ENCODE peak calls at places on chromosomes 12 and 14, in five cellular contexts. One of them, this sample, is unnamed.
A peak's percentile ranks its signal among the peaks of the same experiment; 100 is the strongest.

GRCh38 chr12:3594966-3595365 is 104.0 kb downstream of the PRMT8 start:
- DNase-seq in upper lobe of right lung: peak; percentile 40
- DNase-seq in endodermal cell: no peak
- DNase-seq in WERI-Rb-1: no peak
- DNase-seq in suprapubic skin: no peak
- DNase-seq in this sample: no peak

GRCh38 chr14:44107156-44107555 is 399.9 kb downstream of the FSCB start:
- DNase-seq in upper lobe of right lung: no peak
- DNase-seq in WERI-Rb-1: no peak
- DNase-seq in endodermal cell: no peak
- DNase-seq in suprapubic skin: no peak
- DNase-seq in this sample: no peak

GRCh38 chr14:70916300-70916699 is 9.0 kb downstream of the PCNX1 start:
- DNase-seq in endodermal cell: no peak
- DNase-seq in upper lobe of right lung: no peak
- DNase-seq in suprapubic skin: no peak
- DNase-seq in WERI-Rb-1: no peak
- DNase-seq in this sample: no peak

GRCh38 chr12:19575307-19576243 is 136.3 kb downstream of the AEBP2 start:
- DNase-seq in upper lobe of right lung: no peak
- DNase-seq in endodermal cell: no peak
- DNase-seq in WERI-Rb-1: no peak
- DNase-seq in suprapubic skin: peak; percentile 75
- DNase-seq in this sample: peak; percentile 95

GRCh38 chr12:53143355-53143754 is 37.2 kb upstream of the ZNF740 start:
- DNase-seq in suprapubic skin: no peak
- DNase-seq in upper lobe of right lung: no peak
- DNase-seq in endodermal cell: no peak
- DNase-seq in WERI-Rb-1: no peak
- DNase-seq in this sample: no peak

GRCh38 chr14:93527076-93527692 is 96.4 kb downstream of the UNC79 start:
- DNase-seq in suprapubic skin: no peak
- DNase-seq in endodermal cell: no peak
- DNase-seq in WERI-Rb-1: no peak
- DNase-seq in upper lobe of right lung: no peak
- DNase-seq in this sample: peak; percentile 43

GRCh38 chr12:115413626-115414025 is 729.7 kb upstream of the TBX3 start:
- DNase-seq in suprapubic skin: no peak
- DNase-seq in WERI-Rb-1: no peak
- DNase-seq in endodermal cell: no peak
- DNase-seq in upper lobe of right lung: no peak
- DNase-seq in this sample: no peak

GRCh38 chr14:35378638-35379568 is 25.6 kb downstream of the NFKBIA start:
- DNase-seq in suprapubic skin: no peak
- DNase-seq in endodermal cell: no peak
- DNase-seq in upper lobe of right lung: no peak
- DNase-seq in WERI-Rb-1: no peak
- DNase-seq in this sample: no peak

GRCh38 chr12:111240374-111240773 is 128.5 kb downstream of the PHETA1 start:
- DNase-seq in suprapubic skin: no peak
- DNase-seq in WERI-Rb-1: no peak
- DNase-seq in endodermal cell: no peak
- DNase-seq in upper lobe of right lung: no peak
- DNase-seq in this sample: no peak

GRCh38 chr14:20873370-20874177 is 17.6 kb upstream of the RNASE3 start:
- DNase-seq in WERI-Rb-1: peak; percentile 53
- DNase-seq in upper lobe of right lung: peak; percentile 94
- DNase-seq in suprapubic skin: peak; percentile 80
- DNase-seq in endodermal cell: peak; percentile 97
- DNase-seq in this sample: peak; percentile 70

GRCh38 chr12:123942277-123942653 is 30.4 kb downstream of the CCDC92 start:
- DNase-seq in endodermal cell: no peak
- DNase-seq in upper lobe of right lung: no peak
- DNase-seq in suprapubic skin: no peak
- DNase-seq in WERI-Rb-1: no peak
- DNase-seq in this sample: no peak

GRCh38 chr12:116153096-116153495 is 124.4 kb downstream of the MED13L start:
- DNase-seq in endodermal cell: peak; percentile 39
- DNase-seq in upper lobe of right lung: no peak
- DNase-seq in WERI-Rb-1: no peak
- DNase-seq in suprapubic skin: no peak
- DNase-seq in this sample: no peak

GRCh38 chr12:67649165-67650126 is 901 bp downstream of the DYRK2 start:
- DNase-seq in WERI-Rb-1: peak; percentile 26
- DNase-seq in suprapubic skin: peak; percentile 74
- DNase-seq in endodermal cell: peak; percentile 70
- DNase-seq in upper lobe of right lung: peak; percentile 75
- DNase-seq in this sample: peak; percentile 45

GRCh38 chr12:307406-307805 is 44.8 kb upstream of the SLC6A13 start:
- DNase-seq in upper lobe of right lung: no peak
- DNase-seq in WERI-Rb-1: no peak
- DNase-seq in endodermal cell: no peak
- DNase-seq in suprapubic skin: no peak
- DNase-seq in this sample: no peak

GRCh38 chr12:120938496-120938895 is 34.3 kb upstream of the SPPL3 start:
- DNase-seq in upper lobe of right lung: no peak
- DNase-seq in endodermal cell: no peak
- DNase-seq in WERI-Rb-1: no peak
- DNase-seq in suprapubic skin: no peak
- DNase-seq in this sample: no peak

GRCh38 chr12:124517260-124518050 is 50.0 kb downstream of the NCOR2 start:
- DNase-seq in WERI-Rb-1: no peak
- DNase-seq in suprapubic skin: peak; percentile 90
- DNase-seq in endodermal cell: no peak
- DNase-seq in upper lobe of right lung: peak; percentile 86
- DNase-seq in this sample: peak; percentile 94

GRCh38 chr14:100383727-100384158 is 60.6 kb downstream of the SLC25A47 start:
- DNase-seq in WERI-Rb-1: peak; percentile 68
- DNase-seq in endodermal cell: peak; percentile 92
- DNase-seq in upper lobe of right lung: peak; percentile 80
- DNase-seq in suprapubic skin: no peak
- DNase-seq in this sample: peak; percentile 85

GRCh38 chr12:63294327-63294632 is 143.3 kb upstream of the AVPR1A start:
- DNase-seq in suprapubic skin: no peak
- DNase-seq in upper lobe of right lung: no peak
- DNase-seq in endodermal cell: no peak
- DNase-seq in WERI-Rb-1: no peak
- DNase-seq in this sample: no peak

GRCh38 chr12:68825569-68826217 is 17.7 kb downstream of the MDM2 start:
- DNase-seq in WERI-Rb-1: no peak
- DNase-seq in upper lobe of right lung: no peak
- DNase-seq in endodermal cell: no peak
- DNase-seq in suprapubic skin: no peak
- DNase-seq in this sample: no peak

GRCh38 chr12:46343122-46343852 is 29.3 kb downstream of the SLC38A2 start:
- DNase-seq in suprapubic skin: no peak
- DNase-seq in upper lobe of right lung: no peak
- DNase-seq in WERI-Rb-1: no peak
- DNase-seq in endodermal cell: no peak
- DNase-seq in this sample: no peak

GRCh38 chr14:74978416-74978947 is 23.1 kb upstream of the PGF start:
- DNase-seq in upper lobe of right lung: no peak
- DNase-seq in WERI-Rb-1: no peak
- DNase-seq in endodermal cell: no peak
- DNase-seq in suprapubic skin: peak; percentile 48
- DNase-seq in this sample: peak; percentile 68

GRCh38 chr12:58369576-58369975 is 428.2 kb downstream of the ATP23 start:
- DNase-seq in suprapubic skin: no peak
- DNase-seq in WERI-Rb-1: no peak
- DNase-seq in endodermal cell: no peak
- DNase-seq in upper lobe of right lung: no peak
- DNase-seq in this sample: no peak

GRCh38 chr12:64672925-64673409 is 62.7 kb downstream of the RASSF3 start:
- DNase-seq in endodermal cell: no peak
- DNase-seq in WERI-Rb-1: no peak
- DNase-seq in upper lobe of right lung: no peak
- DNase-seq in suprapubic skin: no peak
- DNase-seq in this sample: peak; percentile 89

DNA sequence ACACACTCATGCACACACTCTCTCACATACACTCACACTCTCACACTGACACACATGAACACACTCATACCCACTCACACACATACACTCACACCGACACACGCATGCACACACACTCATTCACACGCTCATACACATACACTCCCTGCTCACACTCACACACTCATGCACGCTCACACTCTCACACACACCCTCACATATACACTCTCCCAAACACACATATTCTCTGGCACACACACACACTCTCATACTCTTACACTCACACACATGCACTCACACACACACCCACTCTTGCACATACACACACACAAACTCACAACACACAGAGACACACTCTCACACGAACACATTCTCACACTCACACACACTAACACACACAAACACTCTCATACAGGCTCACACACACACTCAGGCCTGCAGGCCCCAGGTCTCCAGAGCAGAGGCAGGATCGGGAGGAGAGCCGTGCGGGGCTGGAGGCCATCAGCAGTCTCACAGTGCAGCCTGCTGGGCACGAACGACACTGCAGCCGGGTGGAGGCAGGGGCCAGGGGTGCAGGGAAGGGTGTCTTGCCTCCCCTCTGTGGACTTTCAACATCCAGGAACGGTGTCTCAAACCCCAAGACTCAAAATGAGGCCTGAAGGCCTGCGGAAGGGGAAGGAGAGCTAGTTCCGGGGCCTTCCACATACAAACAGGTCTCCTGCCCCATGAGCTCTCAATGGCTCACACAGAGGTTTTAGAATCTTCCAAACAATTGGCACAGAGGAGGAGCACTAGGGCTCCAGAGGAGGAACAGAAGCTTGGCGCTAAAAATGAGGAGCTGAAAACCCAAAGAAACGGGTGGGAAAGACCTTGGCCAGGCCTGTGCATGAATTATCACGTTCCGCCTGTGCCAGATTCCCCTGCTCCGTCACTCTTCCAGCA is 148.6 kb downstream of the ANO2 start:
- DNase-seq in suprapubic skin: no peak
- DNase-seq in endodermal cell: peak; percentile 95
- DNase-seq in WERI-Rb-1: peak; percentile 61
- DNase-seq in upper lobe of right lung: peak; percentile 72
- DNase-seq in this sample: peak; percentile 50
- TF ChIP-seq CTCF in suprapubic skin: peak; percentile 54
- TF ChIP-seq CTCF in endodermal cell: peak; percentile 100
- TF ChIP-seq CTCF in WERI-Rb-1: peak; percentile 93
- TF ChIP-seq CTCF in upper lobe of right lung: peak; percentile 65
- TF ChIP-seq CTCF in this sample: peak; percentile 59

GRCh38 chr12:23262670-23263069 is 637.7 kb downstream of the ETNK1 start:
- DNase-seq in upper lobe of right lung: no peak
- DNase-seq in endodermal cell: no peak
- DNase-seq in suprapubic skin: no peak
- DNase-seq in WERI-Rb-1: no peak
- DNase-seq in this sample: no peak

DNA sequence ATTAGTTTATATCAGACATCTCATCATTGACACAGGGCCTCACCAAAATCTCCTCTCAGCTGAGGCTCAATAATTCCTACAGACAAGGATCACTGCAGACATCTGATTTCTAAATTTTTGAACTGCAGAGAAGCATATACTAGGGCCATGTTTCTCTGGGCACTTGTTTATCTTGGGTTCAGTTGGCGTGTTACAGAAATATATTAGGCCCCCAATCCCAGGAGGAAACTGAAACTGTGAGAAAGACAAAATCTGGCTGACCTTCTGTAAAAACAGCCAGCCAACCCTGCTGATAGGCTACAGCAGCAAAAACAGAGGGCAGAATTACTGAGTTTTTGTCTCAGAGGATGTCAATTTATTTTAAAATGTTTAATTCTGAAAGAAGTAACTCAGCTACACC is 634.6 kb downstream of the ETNK1 start:
- DNase-seq in endodermal cell: no peak
- DNase-seq in WERI-Rb-1: no peak
- DNase-seq in upper lobe of right lung: no peak
- DNase-seq in suprapubic skin: no peak
- DNase-seq in this sample: no peak
- H3K9me3 ChIP-seq in endodermal cell: no peaks in the 10 kb centered on the region
- H3K9me3 ChIP-seq in WERI-Rb-1: no peaks in the 10 kb centered on the region
- H3K9me3 ChIP-seq in upper lobe of right lung: no peaks in the 10 kb centered on the region
- H3K9me3 ChIP-seq in suprapubic skin: no peaks in the 10 kb centered on the region
- H3K9me3 ChIP-seq in this sample: no peaks in the 10 kb centered on the region

GRCh38 chr14:102645746-102646440 is 53.4 kb downstream of the RCOR1 start:
- DNase-seq in endodermal cell: no peak
- DNase-seq in suprapubic skin: no peak
- DNase-seq in upper lobe of right lung: no peak
- DNase-seq in WERI-Rb-1: no peak
- DNase-seq in this sample: no peak

GRCh38 chr14:102644523-102644922 is 52.1 kb downstream of the RCOR1 start:
- DNase-seq in upper lobe of right lung: no peak
- DNase-seq in endodermal cell: no peak
- DNase-seq in suprapubic skin: no peak
- DNase-seq in WERI-Rb-1: no peak
- DNase-seq in this sample: no peak

GRCh38 chr14:102652194-102652593 is 59.7 kb downstream of the RCOR1 start:
- DNase-seq in endodermal cell: no peak
- DNase-seq in upper lobe of right lung: no peak
- DNase-seq in WERI-Rb-1: no peak
- DNase-seq in suprapubic skin: no peak
- DNase-seq in this sample: no peak

GRCh38 chr14:102646615-102647014 is 54.2 kb downstream of the RCOR1 start:
- DNase-seq in upper lobe of right lung: no peak
- DNase-seq in suprapubic skin: no peak
- DNase-seq in endodermal cell: no peak
- DNase-seq in WERI-Rb-1: no peak
- DNase-seq in this sample: no peak
- H3K4me3 ChIP-seq in upper lobe of right lung: no peak overlapping the region
- H3K4me3 ChIP-seq in suprapubic skin: no peak overlapping the region
- H3K4me3 ChIP-seq in endodermal cell: no peak overlapping the region
- H3K4me3 ChIP-seq in WERI-Rb-1: no peak overlapping the region
- H3K4me3 ChIP-seq in this sample: no peak overlapping the region

GRCh38 chr12:27971606-27972005 is 927 bp downstream of the PTHLH start:
- DNase-seq in suprapubic skin: no peak
- DNase-seq in endodermal cell: no peak
- DNase-seq in WERI-Rb-1: no peak
- DNase-seq in upper lobe of right lung: no peak
- DNase-seq in this sample: no peak

GRCh38 chr12:27969011-27969900 is 3.3 kb downstream of the PTHLH start:
- DNase-seq in WERI-Rb-1: peak; percentile 18
- DNase-seq in upper lobe of right lung: peak; percentile 63
- DNase-seq in suprapubic skin: peak; percentile 58
- DNase-seq in endodermal cell: peak; percentile 82
- DNase-seq in this sample: peak; percentile 18

GRCh38 chr12:27970391-27970980 is 2.0 kb downstream of the PTHLH start:
- DNase-seq in WERI-Rb-1: peak; percentile 25
- DNase-seq in suprapubic skin: peak; percentile 57
- DNase-seq in endodermal cell: peak; percentile 85
- DNase-seq in upper lobe of right lung: no peak
- DNase-seq in this sample: peak; percentile 32

GRCh38 chr12:27970981-27971489 is 1.5 kb downstream of the PTHLH start:
- DNase-seq in upper lobe of right lung: no peak
- DNase-seq in suprapubic skin: no peak
- DNase-seq in endodermal cell: peak; percentile 80
- DNase-seq in WERI-Rb-1: no peak
- DNase-seq in this sample: no peak

DNA sequence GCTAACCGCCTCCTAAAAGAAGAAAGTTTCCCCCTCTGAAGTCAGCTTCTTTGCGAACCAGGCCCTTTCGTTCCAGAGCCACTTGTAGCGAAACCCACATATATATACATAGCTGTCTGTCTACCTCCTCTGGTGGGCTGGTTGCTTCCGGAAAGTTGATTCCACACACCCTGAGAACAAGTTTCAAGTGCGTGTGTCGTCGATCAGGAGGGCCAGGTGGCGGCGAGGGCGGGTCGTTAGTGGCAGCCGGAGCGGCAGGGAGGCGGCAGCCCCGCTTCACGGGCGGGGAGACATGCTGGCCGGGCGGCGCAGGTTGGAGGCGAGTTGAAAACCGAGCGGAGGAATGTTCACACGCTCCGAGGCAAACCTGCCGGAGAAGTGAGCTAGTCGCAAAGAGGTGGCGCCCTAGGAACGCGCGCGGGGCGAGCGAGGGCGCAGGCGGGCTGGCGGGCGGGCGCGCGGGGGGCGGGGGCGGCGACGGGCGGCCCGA is 2.6 kb downstream of the PTHLH start:
- DNase-seq in endodermal cell: peak; percentile 94
- DNase-seq in WERI-Rb-1: peak; percentile 66
- DNase-seq in upper lobe of right lung: peak; percentile 76
- DNase-seq in suprapubic skin: peak; percentile 64
- DNase-seq in this sample: peak; percentile 45
- TF ChIP-seq CTCF in endodermal cell: peak; percentile 12
- TF ChIP-seq CTCF in WERI-Rb-1: peak; percentile 40
- TF ChIP-seq CTCF in upper lobe of right lung: no peak
- TF ChIP-seq CTCF in suprapubic skin: no peak
- TF ChIP-seq CTCF in this sample: peak; percentile 6

This sample was measured in BE2C.